ENCODE peak calls at places on chromosomes 4 and X, in eight cellular contexts. X is epithelial cell of esophagus, Q is left ventricle myocardium inferior, P is bronchial epithelial cell, G is GM23248, N is left lung, T is pancreas, F is mucosa of descending colon. Y is an unnamed sample.

GRCh38 chr4:105305019-105305836 is 158.6 kb downstream of the TET2 start:
- DNase-seq in X (no peak), Q (no peak), P (no peak), G (no peak), N (no peak), T (no peak), F (no peak), Y (no peak)

GRCh38 chr4:19925516-19925915 is 326.2 kb upstream of the SLIT2 start:
- DNase-seq in X (no peak), Q (no peak), P (no peak), G (no peak), N (no peak), T (no peak), F (no peak), Y (no peak)

GRCh38 chr4:165760182-165760581 is 112.9 kb upstream of the TLL1 start:
- DNase-seq in X (no peak), Q (no peak), P (no peak), G (no peak), N (no peak), T (no peak), F (no peak), Y (no peak)

GRCh38 chrX:40143987-40144386 is 46.2 kb upstream of the BCOR start:
- DNase-seq in X (no peak), Q (no peak), P (no peak), G (no peak), N (no peak), T (no peak), F (no peak), Y (no peak)

GRCh38 chrX:112641449-112641848 is 38.3 kb downstream of the LHFPL1 start:
- DNase-seq in X (no peak), Q (no peak), P (no peak), G (no peak), N (no peak), T (no peak), F (no peak), Y (no peak)

GRCh38 chr4:34733185-34733916 is 1511.0 kb downstream of the ARAP2 start:
- DNase-seq in X (no peak), Q (no peak), P (no peak), G (no peak), N (no peak), T (no peak), F (no peak), Y (no peak)

GRCh38 chr4:72505314-72505744 is 63.7 kb downstream of the ADAMTS3 start:
- DNase-seq in X (peak), Q (no peak), P (peak), G (peak), N (no peak), T (peak), F (no peak), Y (no peak)

GRCh38 chr4:24174622-24175021 is 284.8 kb upstream of the PPARGC1A start:
- DNase-seq in X (peak), Q (no peak), P (peak), G (peak), N (no peak), T (no peak), F (no peak), Y (no peak)

GRCh38 chr4:75004755-75005668 is 72.1 kb downstream of the PARM1 start:
- DNase-seq in X (peak), Q (peak), P (peak), G (no peak), N (no peak), T (peak), F (no peak), Y (no peak)

GRCh38 chr4:89022426-89023128 is 34.4 kb downstream of the FAM13A start:
- DNase-seq in X (no peak), Q (no peak), P (no peak), G (no peak), N (no peak), T (no peak), F (no peak), Y (no peak)

GRCh38 chrX:1592863-1593201 is 1.4 kb downstream of the AKAP17A start:
- DNase-seq in X (no peak), Q (no peak), P (no peak), G (peak), N (no peak), T (no peak), F (peak), Y (no peak)

GRCh38 chr4:56253631-56254241 is 133.6 kb downstream of the AASDH start:
- DNase-seq in X (no peak), Q (no peak), P (no peak), G (no peak), N (no peak), T (no peak), F (no peak), Y (no peak)

GRCh38 chr4:76087007-76087769 is 12.7 kb downstream of the ART3 start:
- DNase-seq in X (peak), Q (peak), P (peak), G (peak), N (no peak), T (no peak), F (peak), Y (no peak)

GRCh38 chr4:48815483-48815882 is 15.4 kb upstream of the OCIAD1 start:
- DNase-seq in X (no peak), Q (no peak), P (peak), G (no peak), N (no peak), T (no peak), F (no peak), Y (no peak)

GRCh38 chr4:179110356-179110755 is 1668.1 kb upstream of the AGA start:
- DNase-seq in X (peak), Q (no peak), P (peak), G (peak), N (no peak), T (no peak), F (no peak), Y (no peak)

GRCh38 chr4:41712413-41712812 is 36.1 kb downstream of the PHOX2B start:
- DNase-seq in X (peak), Q (no peak), P (peak), G (no peak), N (no peak), T (no peak), F (no peak), Y (no peak)

GRCh38 chr4:107261241-107261874 is 225.2 kb upstream of the DKK2 start:
- DNase-seq in X (peak), Q (no peak), P (peak), G (no peak), N (no peak), T (no peak), F (no peak), Y (no peak)

GRCh38 chr4:2937146-2937857 is 25.9 kb downstream of the NOP14 start:
- DNase-seq in X (peak), Q (peak), P (peak), G (no peak), N (peak), T (peak), F (no peak), Y (no peak)

GRCh38 chrX:107541244-107541643 is 87.1 kb upstream of the PRPS1 start:
- DNase-seq in X (no peak), Q (no peak), P (no peak), G (peak), N (no peak), T (no peak), F (no peak), Y (no peak)

GRCh38 chrX:2596050-2596449 is 95.0 kb upstream of the CD99 start:
- DNase-seq in X (no peak), Q (no peak), P (no peak), G (no peak), N (no peak), T (no peak), F (no peak), Y (no peak)

GRCh38 chr4:53937918-53938317 is 126.5 kb downstream of the CHIC2 start:
- DNase-seq in X (no peak), Q (no peak), P (peak), G (peak), N (no peak), T (no peak), F (no peak), Y (peak)

GRCh38 chr4:37717575-37717974 is 31.4 kb upstream of the RELL1 start:
- DNase-seq in X (peak), Q (no peak), P (peak), G (peak), N (no peak), T (no peak), F (no peak), Y (peak)

GRCh38 chr4:36198861-36199260 is 45.5 kb downstream of the ARAP2 start:
- DNase-seq in X (no peak), Q (no peak), P (no peak), G (no peak), N (no peak), T (no peak), F (no peak), Y (no peak)

GRCh38 chrX:69019073-69019890 is 146.0 kb downstream of the PJA1 start:
- DNase-seq in X (no peak), Q (no peak), P (no peak), G (no peak), N (no peak), T (no peak), F (no peak), Y (no peak)

GRCh38 chr4:19309365-19309764 is 942.3 kb upstream of the SLIT2 start:
- DNase-seq in X (peak), Q (no peak), P (peak), G (peak), N (no peak), T (no peak), F (no peak), Y (peak)

GRCh38 chr4:109801099-109801789 is 555 bp downstream of the CFI start:
- DNase-seq in X (no peak), Q (no peak), P (no peak), G (no peak), N (no peak), T (no peak), F (no peak), Y (no peak)

GRCh38 chr4:10033191-10033881 is 12.0 kb upstream of the SLC2A9 start:
- DNase-seq in X (peak), Q (peak), P (peak), G (peak), N (no peak), T (no peak), F (peak), Y (no peak)

GRCh38 chr4:3683744-3684421 is 82.3 kb upstream of the ADRA2C start:
- DNase-seq in X (no peak), Q (no peak), P (no peak), G (no peak), N (peak), T (peak), F (no peak), Y (no peak)

GRCh38 chrX:45351478-45351877 is 150.8 kb upstream of the DIPK2B start:
- DNase-seq in X (peak), Q (no peak), P (peak), G (peak), N (no peak), T (no peak), F (no peak), Y (peak)

GRCh38 chr4:42478941-42479340 is 81.7 kb downstream of the SHISA3 start:
- DNase-seq in X (no peak), Q (no peak), P (no peak), G (no peak), N (no peak), T (no peak), F (no peak), Y (no peak)

GRCh38 chrX:45614853-45615252 is 414.2 kb upstream of the DIPK2B start:
- DNase-seq in X (peak), Q (no peak), P (peak), G (no peak), N (no peak), T (no peak), F (no peak), Y (no peak)

GRCh38 chrX:107626916-107627315 is 1.4 kb upstream of the PRPS1 start:
- DNase-seq in X (no peak), Q (no peak), P (peak), G (no peak), N (no peak), T (no peak), F (no peak), Y (no peak)

GRCh38 chr4:13701937-13702446 is 74.5 kb upstream of the BOD1L1 start:
- DNase-seq in X (peak), Q (no peak), P (peak), G (peak), N (no peak), T (no peak), F (no peak), Y (peak)

GRCh38 chr4:116469582-116469981 is 615.8 kb downstream of the TRAM1L1 start:
- DNase-seq in X (no peak), Q (no peak), P (no peak), G (no peak), N (no peak), T (no peak), F (no peak), Y (no peak)

GRCh38 chr4:46994007-46994405 is 625 bp upstream of the GABRA4 start:
- DNase-seq in X (no peak), Q (no peak), P (no peak), G (no peak), N (no peak), T (peak), F (no peak), Y (no peak)

DNA sequence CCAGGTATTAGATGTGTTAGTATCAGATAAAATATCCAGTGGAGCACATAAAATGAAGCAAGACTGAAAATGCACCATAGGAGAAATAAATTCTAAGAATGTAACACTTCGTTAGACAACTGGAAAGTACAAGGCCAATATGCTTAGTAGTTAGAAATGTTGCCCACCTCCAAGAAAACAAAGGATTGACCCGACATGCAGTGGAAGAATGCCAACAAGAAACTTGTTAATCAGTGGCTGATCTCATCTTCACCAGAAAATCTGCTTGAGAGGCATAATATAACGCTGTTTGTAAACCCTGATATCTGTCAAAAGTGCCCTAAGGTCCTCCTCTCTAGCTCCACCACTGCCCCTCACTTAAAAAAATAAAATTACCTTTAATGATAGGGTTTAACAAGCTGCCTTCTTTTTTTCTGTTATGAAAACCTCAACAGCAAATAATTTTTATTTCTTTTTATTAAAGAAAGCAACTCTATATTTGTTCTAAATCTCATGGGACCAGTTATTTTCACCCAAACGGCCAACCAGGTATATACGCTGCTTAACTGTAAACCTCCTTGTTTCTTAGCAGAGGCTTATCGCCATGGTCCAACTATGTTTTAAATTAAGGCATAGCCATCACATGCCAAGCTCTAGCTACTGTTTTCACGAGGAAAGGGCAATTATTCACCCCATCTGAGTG is 1.8 kb downstream of the RASGEF1B start:
- DNase-seq in X (no peak), Q (no peak), P (no peak), G (no peak), N (no peak), T (no peak), F (no peak), Y (no peak)
- H3K4me3 ChIP-seq in X (peak), Q (peak), P (peak), G (no peak), N (peak), T (peak), F (no peak), Y (no peak)

GRCh38 chr4:99352602-99353580 is at the start of gene ADH1C:
- DNase-seq in X (no peak), Q (no peak), P (peak), G (no peak), N (no peak), T (no peak), F (peak), Y (no peak)
- H3K4me3 ChIP-seq in X (no peak), Q (peak), P (no peak), G (no peak), N (no peak), T (peak), F (no peak), Y (no peak)

GRCh38 chr4:111070390-111070789 is 447.5 kb upstream of the PITX2 start:
- DNase-seq in X (no peak), Q (no peak), P (no peak), G (peak), N (no peak), T (no peak), F (no peak), Y (peak)

GRCh38 chr4:111074523-111075114 is 451.7 kb upstream of the PITX2 start:
- DNase-seq in X (no peak), Q (no peak), P (no peak), G (no peak), N (no peak), T (peak), F (no peak), Y (no peak)
- H3K4me3 ChIP-seq in X (no peak), Q (no peak), P (no peak), G (no peak), N (no peak), T (no peak), F (no peak), Y (no peak)

DNA sequence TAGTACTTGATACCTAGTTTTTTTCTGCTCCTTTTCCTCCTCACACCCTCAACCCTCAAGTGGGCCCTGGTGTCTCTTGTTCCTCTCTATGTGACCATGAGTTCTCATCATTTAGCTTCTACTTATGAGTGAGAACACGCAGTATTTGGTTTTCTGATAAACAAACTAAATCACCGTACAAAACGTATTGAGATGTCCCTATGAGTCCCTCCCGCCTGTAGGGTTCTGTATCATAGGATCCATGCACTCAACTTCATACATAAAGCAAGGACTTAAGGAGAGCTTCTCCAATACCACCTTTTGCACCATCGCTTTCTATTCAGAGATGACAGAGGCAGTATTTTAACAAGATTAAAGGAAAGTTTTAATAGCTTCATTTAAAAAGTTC is 550 bp upstream of the RAB9A start:
- DNase-seq in X (no peak), Q (no peak), P (peak), G (no peak), N (no peak), T (no peak), F (no peak), Y (no peak)
- H3K4me3 ChIP-seq in X (peak), Q (peak), P (peak), G (peak), N (peak), T (peak), F (peak), Y (peak)

GRCh38 chrX:54529166-54529558 is 857 bp upstream of the GNL3L start:
- DNase-seq in X (no peak), Q (no peak), P (no peak), G (no peak), N (no peak), T (no peak), F (no peak), Y (no peak)
- H3K4me3 ChIP-seq in X (peak), Q (peak), P (no peak), G (peak), N (peak), T (peak), F (no peak), Y (peak)

GRCh38 chr4:151540728-151541437 is 131.9 kb downstream of the FHIP1A start:
- DNase-seq in X (peak), Q (no peak), P (peak), G (peak), N (no peak), T (no peak), F (peak), Y (peak)

GRCh38 chr4:151537726-151538125 is 128.8 kb downstream of the FHIP1A start:
- DNase-seq in X (no peak), Q (no peak), P (no peak), G (peak), N (no peak), T (no peak), F (no peak), Y (no peak)

GRCh38 chr4:151538963-151539362 is 130.0 kb downstream of the FHIP1A start:
- DNase-seq in X (no peak), Q (no peak), P (no peak), G (no peak), N (no peak), T (no peak), F (no peak), Y (no peak)

DNA sequence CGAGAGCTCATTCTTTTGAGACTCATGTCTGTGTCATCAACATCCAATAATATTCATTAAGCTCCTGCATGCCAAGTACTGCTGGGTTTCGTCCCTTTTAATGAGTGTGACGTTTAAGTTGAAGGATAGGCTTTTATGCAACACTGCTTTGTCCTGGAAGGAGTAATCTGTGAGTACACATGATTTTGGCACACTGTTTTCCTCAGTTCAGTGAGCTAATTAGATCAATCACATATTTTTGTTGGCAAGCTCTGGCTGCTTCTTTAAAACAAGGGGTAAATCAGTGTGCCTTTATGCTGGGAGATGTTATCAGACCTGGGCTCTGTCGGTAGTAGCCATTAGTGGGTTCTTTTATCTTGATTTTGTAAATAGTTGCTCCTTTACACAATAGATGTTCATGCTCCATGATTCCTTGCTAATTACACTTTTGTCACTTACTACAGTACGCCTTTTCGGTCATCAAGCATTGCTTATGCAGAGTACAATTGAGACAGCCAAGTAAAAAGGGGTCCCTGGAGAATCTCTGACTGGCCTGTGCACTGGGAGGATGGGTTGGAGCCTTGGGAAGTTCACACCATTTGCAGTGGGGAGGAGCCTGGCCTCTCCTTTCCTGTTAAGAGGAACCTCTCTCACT is 132.6 kb downstream of the FHIP1A start:
- DNase-seq in X (peak), Q (no peak), P (peak), G (peak), N (no peak), T (no peak), F (no peak), Y (peak)
- H3K4me3 ChIP-seq in X (no peak), Q (no peak), P (no peak), G (peak), N (no peak), T (no peak), F (no peak), Y (no peak)

GRCh38 chr4:17398805-17399204 is 113.1 kb downstream of the QDPR start:
- DNase-seq in X (no peak), Q (no peak), P (no peak), G (no peak), N (no peak), T (no peak), F (no peak), Y (no peak)
- H3K4me3 ChIP-seq in X (no peak), Q (no peak), P (no peak), G (no peak), N (no peak), T (no peak), F (no peak), Y (no peak)

DNA sequence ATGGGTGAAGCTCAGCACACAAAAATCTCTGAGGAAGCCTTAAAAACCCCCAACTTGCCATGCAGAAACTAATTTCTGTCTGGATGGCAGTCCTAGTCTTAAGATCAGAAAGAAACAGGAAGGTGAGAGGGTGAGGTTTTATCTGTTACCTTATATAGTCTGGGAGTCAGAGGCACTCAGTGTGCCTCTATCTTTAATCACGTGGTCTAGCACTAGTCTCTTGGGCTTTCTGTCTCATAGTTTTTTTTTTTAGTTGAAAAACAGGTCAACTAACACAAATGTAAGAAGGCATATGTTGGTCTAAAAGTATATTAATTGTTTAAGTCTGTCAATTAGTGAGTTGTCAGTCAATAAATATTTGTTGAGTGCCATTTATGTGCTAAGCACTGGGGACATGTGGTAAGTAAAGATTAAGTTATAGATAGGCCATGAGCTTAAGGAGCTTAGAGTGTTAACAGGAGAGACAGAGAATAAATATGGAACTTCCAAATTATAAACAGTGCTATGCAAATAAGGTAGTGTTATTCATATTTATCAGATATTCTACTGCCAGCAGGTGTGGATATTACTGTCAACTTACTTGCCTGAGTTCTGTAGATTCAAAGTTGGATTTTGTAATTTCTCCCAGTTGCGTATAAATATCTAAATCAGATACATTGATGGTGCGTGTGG is 6.9 kb downstream of the CYBB start:
- DNase-seq in X (no peak), Q (no peak), P (no peak), G (no peak), N (no peak), T (no peak), F (no peak), Y (no peak)
- H3K4me3 ChIP-seq in X (no peak), Q (no peak), P (no peak), G (no peak), N (no peak), T (no peak), F (no peak), Y (no peak)